ENCODE peak calls at places on chromosomes 13 and 19, in seven cellular contexts. One of them, this sample, is unnamed.

GRCh38 chr13:55199132-55199531 is 1941.6 kb upstream of the PRR20A start:
- DNase-seq in KBM-7: no peak
- DNase-seq in pulmonary artery endothelial cell: no peak
- DNase-seq in activated CD8-positive, alpha-beta memory T cell treated with anti-CD3 and anti-CD28 coated beads, Interleukin-2, amount 50 U/mL, for 4 hours: no peak
- DNase-seq in GM23338: peak
- DNase-seq in cardiac septum: no peak
- DNase-seq in dermis microvascular lymphatic vessel endothelial cell: no peak
- DNase-seq in this sample: peak

GRCh38 chr13:42367836-42368235 is 95.9 kb downstream of the AKAP11 start:
- DNase-seq in cardiac septum: no peak
- DNase-seq in KBM-7: peak
- DNase-seq in activated CD8-positive, alpha-beta memory T cell treated with anti-CD3 and anti-CD28 coated beads, Interleukin-2, amount 50 U/mL, for 4 hours: no peak
- DNase-seq in GM23338: no peak
- DNase-seq in pulmonary artery endothelial cell: no peak
- DNase-seq in dermis microvascular lymphatic vessel endothelial cell: no peak
- DNase-seq in this sample: peak

GRCh38 chr19:5953680-5954213 is 24.2 kb downstream of the RANBP3 start:
- DNase-seq in KBM-7: peak
- DNase-seq in cardiac septum: no peak
- DNase-seq in pulmonary artery endothelial cell: no peak
- DNase-seq in GM23338: no peak
- DNase-seq in activated CD8-positive, alpha-beta memory T cell treated with anti-CD3 and anti-CD28 coated beads, Interleukin-2, amount 50 U/mL, for 4 hours: peak
- DNase-seq in dermis microvascular lymphatic vessel endothelial cell: no peak
- DNase-seq in this sample: no peak

GRCh38 chr13:48775804-48776203 is 122.1 kb downstream of the CYSLTR2 start:
- DNase-seq in dermis microvascular lymphatic vessel endothelial cell: no peak
- DNase-seq in GM23338: no peak
- DNase-seq in pulmonary artery endothelial cell: no peak
- DNase-seq in activated CD8-positive, alpha-beta memory T cell treated with anti-CD3 and anti-CD28 coated beads, Interleukin-2, amount 50 U/mL, for 4 hours: no peak
- DNase-seq in KBM-7: peak
- DNase-seq in cardiac septum: no peak
- DNase-seq in this sample: peak

GRCh38 chr13:84654654-84655244 is 772.5 kb upstream of the SLITRK1 start:
- DNase-seq in KBM-7: peak
- DNase-seq in activated CD8-positive, alpha-beta memory T cell treated with anti-CD3 and anti-CD28 coated beads, Interleukin-2, amount 50 U/mL, for 4 hours: no peak
- DNase-seq in pulmonary artery endothelial cell: no peak
- DNase-seq in GM23338: peak
- DNase-seq in cardiac septum: no peak
- DNase-seq in dermis microvascular lymphatic vessel endothelial cell: no peak
- DNase-seq in this sample: no peak

GRCh38 chr19:33861950-33862349 is 65.3 kb downstream of the KCTD15 start:
- DNase-seq in GM23338: no peak
- DNase-seq in KBM-7: no peak
- DNase-seq in cardiac septum: no peak
- DNase-seq in dermis microvascular lymphatic vessel endothelial cell: no peak
- DNase-seq in activated CD8-positive, alpha-beta memory T cell treated with anti-CD3 and anti-CD28 coated beads, Interleukin-2, amount 50 U/mL, for 4 hours: no peak
- DNase-seq in pulmonary artery endothelial cell: no peak
- DNase-seq in this sample: no peak

GRCh38 chr19:47444388-47444821 is 25.1 kb upstream of the MEIS3 start:
- DNase-seq in activated CD8-positive, alpha-beta memory T cell treated with anti-CD3 and anti-CD28 coated beads, Interleukin-2, amount 50 U/mL, for 4 hours: peak
- DNase-seq in pulmonary artery endothelial cell: no peak
- DNase-seq in GM23338: peak
- DNase-seq in KBM-7: peak
- DNase-seq in cardiac septum: no peak
- DNase-seq in dermis microvascular lymphatic vessel endothelial cell: no peak
- DNase-seq in this sample: no peak

GRCh38 chr13:63048648-63049047 is 1633.0 kb upstream of the PCDH20 start:
- DNase-seq in cardiac septum: no peak
- DNase-seq in KBM-7: no peak
- DNase-seq in dermis microvascular lymphatic vessel endothelial cell: no peak
- DNase-seq in GM23338: peak
- DNase-seq in activated CD8-positive, alpha-beta memory T cell treated with anti-CD3 and anti-CD28 coated beads, Interleukin-2, amount 50 U/mL, for 4 hours: no peak
- DNase-seq in pulmonary artery endothelial cell: no peak
- DNase-seq in this sample: peak

GRCh38 chr13:113023694-113024430 is 54.8 kb downstream of the MCF2L start:
- DNase-seq in activated CD8-positive, alpha-beta memory T cell treated with anti-CD3 and anti-CD28 coated beads, Interleukin-2, amount 50 U/mL, for 4 hours: no peak
- DNase-seq in KBM-7: no peak
- DNase-seq in GM23338: no peak
- DNase-seq in cardiac septum: no peak
- DNase-seq in dermis microvascular lymphatic vessel endothelial cell: no peak
- DNase-seq in pulmonary artery endothelial cell: no peak
- DNase-seq in this sample: no peak

GRCh38 chr13:61123533-61124269 is 291.9 kb downstream of the PCDH20 start:
- DNase-seq in GM23338: peak
- DNase-seq in dermis microvascular lymphatic vessel endothelial cell: no peak
- DNase-seq in cardiac septum: no peak
- DNase-seq in KBM-7: no peak
- DNase-seq in pulmonary artery endothelial cell: no peak
- DNase-seq in activated CD8-positive, alpha-beta memory T cell treated with anti-CD3 and anti-CD28 coated beads, Interleukin-2, amount 50 U/mL, for 4 hours: no peak
- DNase-seq in this sample: no peak

GRCh38 chr19:1168877-1169791 is 4.9 kb downstream of the SBNO2 start:
- DNase-seq in dermis microvascular lymphatic vessel endothelial cell: no peak
- DNase-seq in cardiac septum: no peak
- DNase-seq in GM23338: no peak
- DNase-seq in activated CD8-positive, alpha-beta memory T cell treated with anti-CD3 and anti-CD28 coated beads, Interleukin-2, amount 50 U/mL, for 4 hours: no peak
- DNase-seq in pulmonary artery endothelial cell: no peak
- DNase-seq in KBM-7: no peak
- DNase-seq in this sample: peak